ENCODE peak calls at places on chromosomes 3 and 15, in six cellular contexts. M is kidney epithelial cell, P is psoas muscle, H is GM12878, C is dorsolateral prefrontal cortex, L is SK-N-SH. K is an unnamed sample.

GRCh38 chr3:33067484-33067883 is 29.5 kb downstream of the GLB1 start:
- DNase-seq in M (no peak), P (no peak), H (no peak), C (no peak), L (no peak), K (no peak)

GRCh38 chr15:44735482-44736260 is 657 bp upstream of the TRIM69 start:
- DNase-seq in M (no peak), P (peak; percentile 71), H (no peak), C (no peak), L (peak; percentile 14), K (no peak)

GRCh38 chr15:78302579-78302978 is 3.2 kb upstream of the SKIC8 start:
- DNase-seq in M (no peak), P (no peak), H (no peak), C (no peak), L (no peak), K (no peak)

GRCh38 chr15:63502843-63503738 is 1.3 kb upstream of the USP3 start:
- DNase-seq in M (peak; percentile 89), P (peak; percentile 95), H (peak; percentile 92), C (peak; percentile 51), L (no peak), K (no peak)

GRCh38 chr3:85433334-85433733 is 474.5 kb downstream of the CADM2 start:
- DNase-seq in M (no peak), P (no peak), H (no peak), C (no peak), L (no peak), K (no peak)

GRCh38 chr3:17442332-17443049 is 299.9 kb downstream of the TBC1D5 start:
- DNase-seq in M (no peak), P (no peak), H (no peak), C (no peak), L (no peak), K (no peak)

GRCh38 chr15:26772588-26773484 is at the start of gene GABRB3:
- DNase-seq in M (no peak), P (peak; percentile 58), H (no peak), C (peak; percentile 68), L (peak; percentile 93), K (no peak)

GRCh38 chr15:52180196-52180835 is 10.9 kb downstream of the GNB5 start:
- DNase-seq in M (no peak), P (no peak), H (no peak), C (no peak), L (no peak), K (no peak)

GRCh38 chr3:128878556-128879124 is 780 bp upstream of the ACAD9 start:
- DNase-seq in M (no peak), P (no peak), H (peak; percentile 8), C (no peak), L (peak; percentile 44), K (peak; percentile 41)

GRCh38 chr3:37814547-37814946 is 47.1 kb upstream of the CTDSPL start:
- DNase-seq in M (no peak), P (no peak), H (no peak), C (no peak), L (peak; percentile 26), K (no peak)

GRCh38 chr3:160012108-160012507 is 23.5 kb downstream of the IL12A start:
- DNase-seq in M (no peak), P (no peak), H (peak; percentile 81), C (no peak), L (no peak), K (no peak)

GRCh38 chr3:86865506-86865905 is 125.4 kb downstream of the VGLL3 start:
- DNase-seq in M (no peak), P (no peak), H (no peak), C (no peak), L (no peak), K (no peak)

GRCh38 chr3:117407317-117407716 is 697.7 kb downstream of the TUSC7 start:
- DNase-seq in M (no peak), P (no peak), H (no peak), C (no peak), L (no peak), K (no peak)

GRCh38 chr15:88238618-88239430 is 17.7 kb downstream of the NTRK3 start:
- DNase-seq in M (no peak), P (no peak), H (no peak), C (no peak), L (no peak), K (no peak)

GRCh38 chr3:107284570-107284969 is 92.7 kb upstream of the CCDC54 start:
- DNase-seq in M (no peak), P (no peak), H (no peak), C (no peak), L (no peak), K (no peak)

GRCh38 chr3:74470313-74470712 is 144.1 kb downstream of the CNTN3 start:
- DNase-seq in M (no peak), P (no peak), H (no peak), C (no peak), L (no peak), K (no peak)

GRCh38 chr3:129485681-129486056 is 42.8 kb upstream of the RHO start:
- DNase-seq in M (no peak), P (peak; percentile 88), H (no peak), C (peak; percentile 64), L (no peak), K (peak; percentile 17)

GRCh38 chr3:20064796-20065564 is 24.7 kb downstream of the KAT2B start:
- DNase-seq in M (no peak), P (no peak), H (no peak), C (no peak), L (no peak), K (no peak)

GRCh38 chr3:169966951-169967915 is 626 bp downstream of the SEC62 start:
- DNase-seq in M (no peak), P (peak; percentile 76), H (no peak), C (peak; percentile 50), L (peak; percentile 80), K (no peak)

GRCh38 chr15:71093089-71094024 is 21.9 kb upstream of the THSD4 start:
- DNase-seq in M (peak; percentile 86), P (no peak), H (no peak), C (no peak), L (no peak), K (no peak)

GRCh38 chr3:101556064-101556463 is 5.6 kb upstream of the TRMT10C start:
- DNase-seq in M (no peak), P (no peak), H (no peak), C (no peak), L (no peak), K (no peak)

GRCh38 chr3:117003501-117003900 is 293.9 kb downstream of the TUSC7 start:
- DNase-seq in M (no peak), P (no peak), H (no peak), C (no peak), L (no peak), K (no peak)

DNA sequence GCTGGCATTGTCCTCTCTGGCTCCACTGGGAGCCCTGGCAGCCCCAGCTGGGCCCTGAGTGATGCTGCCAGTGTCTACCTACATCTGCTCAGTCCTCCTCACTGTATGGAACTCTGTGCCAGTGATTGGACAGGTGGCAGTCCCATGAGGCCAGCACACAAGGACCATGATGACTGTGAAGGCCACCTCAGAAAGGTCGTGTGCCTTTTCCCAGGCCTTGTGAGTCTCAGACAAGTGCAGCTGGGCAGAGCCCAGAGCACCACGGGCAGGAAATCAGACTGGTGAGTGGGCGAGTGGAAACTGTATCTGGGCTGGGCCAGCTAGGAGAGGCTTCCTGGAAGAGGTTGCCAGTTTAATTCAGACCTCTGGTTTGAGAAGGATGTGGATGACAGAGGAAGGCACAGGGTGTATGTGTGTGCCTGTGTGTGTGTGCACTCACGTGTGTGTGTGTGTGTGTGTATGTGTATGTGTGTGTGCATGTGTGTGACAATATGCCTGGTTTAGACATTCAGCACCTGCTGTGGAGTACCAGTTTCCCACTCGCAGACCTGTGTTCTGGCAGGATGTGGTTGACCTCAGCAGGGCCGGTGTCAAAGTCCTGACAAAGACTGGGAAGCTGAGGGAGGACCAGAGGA is 7.0 kb downstream of the MAPKAPK3 start:
- DNase-seq in M (no peak), P (peak; percentile 64), H (no peak), C (no peak), L (no peak), K (no peak)
- H3K4me3 ChIP-seq in M (no peak overlapping the region), P (peak overlapping the region; percentile 12), H (no peak overlapping the region), C (no peak overlapping the region), L (no peak overlapping the region), K (no peak overlapping the region)

DNA sequence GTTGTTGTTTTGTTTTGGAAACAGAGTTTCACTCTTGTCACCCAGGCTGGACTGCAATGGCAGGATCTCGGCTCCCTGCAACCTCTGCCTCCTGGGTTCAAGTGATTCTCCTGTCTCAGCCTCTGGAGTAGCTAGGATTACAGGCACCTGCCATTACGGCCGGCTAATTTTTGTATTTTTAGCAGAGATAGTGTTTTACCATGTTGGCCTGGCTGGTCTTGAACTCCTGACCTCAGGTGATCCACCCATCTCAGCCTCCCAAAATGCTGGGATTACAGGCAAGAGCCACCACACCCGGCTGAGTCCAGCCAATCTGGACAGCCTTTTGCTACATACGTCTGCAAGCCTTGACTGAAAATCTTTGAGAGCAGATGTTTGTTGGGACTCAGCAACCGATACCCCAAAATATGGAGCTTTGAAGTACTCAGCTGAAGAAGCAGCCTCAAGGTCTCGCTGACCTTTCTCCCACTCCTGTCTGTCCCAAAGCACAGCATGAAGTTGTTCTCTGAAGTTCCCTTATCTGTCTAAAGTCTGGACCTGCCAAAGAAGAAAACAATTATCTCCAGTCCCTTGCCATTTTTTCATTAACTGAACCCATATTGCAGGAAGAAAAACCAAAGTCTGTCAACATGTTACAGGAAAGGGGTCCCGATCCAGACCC is 9.6 kb upstream of the NUP210 start:
- DNase-seq in M (no peak), P (no peak), H (no peak), C (no peak), L (no peak), K (no peak)
- H3K4me3 ChIP-seq in M (no peak overlapping the region), P (no peak overlapping the region), H (no peak overlapping the region), C (no peak overlapping the region), L (no peak overlapping the region), K (no peak overlapping the region)

DNA sequence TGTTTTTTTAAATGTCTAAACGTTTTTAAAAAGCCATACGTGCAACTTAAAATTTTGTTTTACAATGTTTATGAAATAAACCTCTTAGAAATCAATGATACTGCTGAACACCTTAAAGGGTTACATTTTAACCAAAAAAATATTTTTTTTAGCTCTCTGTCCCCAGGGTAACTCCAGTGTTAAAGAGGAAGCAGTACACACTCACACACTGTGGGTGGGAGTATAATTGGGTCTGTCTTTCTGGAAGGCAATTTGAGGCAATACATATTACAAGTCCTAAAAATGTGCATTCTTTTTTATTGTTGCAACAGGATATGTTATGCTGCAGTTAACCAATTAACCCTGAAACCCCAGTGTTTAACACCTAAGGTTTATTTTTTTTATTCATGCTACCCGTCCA is 34.1 kb downstream of the WHAMM start:
- DNase-seq in M (no peak), P (no peak), H (no peak), C (no peak), L (no peak), K (no peak)
- H3K4me3 ChIP-seq in M (no peak overlapping the region), P (no peak overlapping the region), H (no peak overlapping the region), C (no peak overlapping the region), L (no peak overlapping the region), K (no peak overlapping the region)

DNA sequence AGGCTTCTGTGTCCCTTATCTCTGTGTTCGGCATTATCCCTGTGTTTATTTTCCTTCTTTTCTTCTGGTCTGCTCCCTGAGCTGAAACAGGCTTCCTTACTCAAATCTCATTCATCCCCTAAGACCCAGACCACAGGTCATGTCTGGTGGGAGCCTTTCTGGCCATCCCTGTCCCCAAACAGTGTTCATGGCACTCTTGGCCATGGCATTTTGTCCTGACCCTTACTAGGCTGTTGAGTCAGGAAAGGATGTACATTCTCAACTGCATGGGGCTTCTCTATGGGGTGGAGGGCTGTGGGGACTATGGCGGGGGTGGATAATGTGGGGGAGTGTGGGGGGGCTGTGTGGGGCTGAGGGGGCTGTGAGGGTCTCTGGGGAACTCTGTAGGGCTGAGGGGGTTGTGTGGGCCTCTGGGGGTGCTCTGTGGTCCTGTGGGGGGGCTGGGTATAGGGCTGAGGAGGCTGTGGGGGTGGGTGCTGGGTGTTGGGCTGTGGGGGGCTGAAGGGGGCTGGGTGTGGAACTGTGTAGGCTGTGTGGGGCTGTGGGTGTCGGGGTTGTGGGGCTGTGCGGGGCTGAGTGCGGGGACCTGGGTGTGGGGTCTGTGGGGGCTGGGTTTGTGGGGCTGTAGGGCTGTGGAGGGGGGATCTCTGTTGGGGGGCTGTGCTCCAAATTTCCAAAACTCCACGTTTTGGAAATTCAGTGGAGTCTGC is 64.3 kb downstream of the KLF13 start:
- DNase-seq in M (no peak), P (no peak), H (no peak), C (no peak), L (no peak), K (no peak)
- H3K4me3 ChIP-seq in M (no peak overlapping the region), P (peak overlapping the region; percentile 86), H (no peak overlapping the region), C (no peak overlapping the region), L (no peak overlapping the region), K (no peak overlapping the region)

K was measured in keratinocyte.